ENCODE peak calls at places on chromosome 2, in four cellular contexts. V, F, O and U are unnamed samples.

GRCh38 chr2:240140920-240141319 is 462 bp upstream of the OTOS start:
- DNase-seq in V (peak), F (no peak), O (peak), U (no peak)

GRCh38 chr2:54306561-54306960 is 50.5 kb upstream of the TSPYL6 start:
- DNase-seq in V (no peak), F (peak), O (no peak), U (no peak)

GRCh38 chr2:95390272-95390880 is 12.1 kb upstream of the FAHD2A start:
- DNase-seq in V (no peak), F (no peak), O (peak), U (no peak)

GRCh38 chr2:152730591-152731333 is 12.3 kb downstream of the ARL6IP6 start:
- DNase-seq in V (no peak), F (peak), O (no peak), U (peak)

GRCh38 chr2:120619579-120619978 is 116.1 kb upstream of the GLI2 start:
- DNase-seq in V (no peak), F (no peak), O (peak), U (no peak)

GRCh38 chr2:231129216-231129615 is 4.4 kb upstream of the HTR2B start:
- DNase-seq in V (no peak), F (peak), O (no peak), U (no peak)

GRCh38 chr2:141994066-141994465 is 136.8 kb downstream of the LRP1B start:
- DNase-seq in V (no peak), F (no peak), O (no peak), U (no peak)

GRCh38 chr2:235553696-235554100 is 59.9 kb downstream of the AGAP1 start:
- DNase-seq in V (no peak), F (peak), O (no peak), U (no peak)

GRCh38 chr2:60794271-60794863 is 38.3 kb downstream of the PAPOLG start:
- DNase-seq in V (no peak), F (peak), O (no peak), U (peak)

GRCh38 chr2:218029366-218030360 is 26.9 kb upstream of the TNS1 start:
- DNase-seq in V (no peak), F (no peak), O (no peak), U (no peak)

GRCh38 chr2:102187191-102188150 is 648 bp downstream of the IL1RL2 start:
- DNase-seq in V (peak), F (peak), O (no peak), U (peak)

GRCh38 chr2:72028351-72028995 is 119.2 kb downstream of the CYP26B1 start:
- DNase-seq in V (no peak), F (no peak), O (peak), U (no peak)

GRCh38 chr2:132815522-132815921 is 145.5 kb upstream of the LYPD1 start:
- DNase-seq in V (no peak), F (peak), O (no peak), U (peak)

GRCh38 chr2:41116106-41116797 is 664.4 kb upstream of the SLC8A1 start:
- DNase-seq in V (no peak), F (peak), O (no peak), U (no peak)

GRCh38 chr2:237229905-237230304 is 144.2 kb downstream of the COPS8 start:
- DNase-seq in V (no peak), F (no peak), O (no peak), U (no peak)

GRCh38 chr2:170284205-170284604 is 106.3 kb downstream of the MYO3B start:
- DNase-seq in V (no peak), F (no peak), O (no peak), U (no peak)

GRCh38 chr2:31688282-31688681 is 107.5 kb upstream of the SRD5A2 start:
- DNase-seq in V (no peak), F (peak), O (no peak), U (peak)

GRCh38 chr2:68196120-68196716 is 38.5 kb downstream of the PNO1 start:
- DNase-seq in V (peak), F (peak), O (no peak), U (peak)

GRCh38 chr2:113309655-113310387 is 31.1 kb upstream of the PAX8 start:
- DNase-seq in V (no peak), F (no peak), O (no peak), U (peak)

GRCh38 chr2:141271346-141271745 is 859.5 kb downstream of the LRP1B start:
- DNase-seq in V (no peak), F (peak), O (no peak), U (no peak)

GRCh38 chr2:151632993-151633592 is 101.2 kb downstream of the NEB start:
- DNase-seq in V (no peak), F (peak), O (no peak), U (peak)

GRCh38 chr2:45052388-45052928 is 43.2 kb upstream of the SIX2 start:
- DNase-seq in V (no peak), F (no peak), O (no peak), U (no peak)

GRCh38 chr2:25757906-25758305 is 84.5 kb upstream of the DTNB start:
- DNase-seq in V (no peak), F (no peak), O (no peak), U (no peak)

GRCh38 chr2:191155608-191156071 is 4.8 kb upstream of the STAT4 start:
- DNase-seq in V (no peak), F (peak), O (no peak), U (peak)

GRCh38 chr2:27829791-27830190 is 58.3 kb downstream of the MRPL33 start:
- DNase-seq in V (no peak), F (peak), O (no peak), U (no peak)

GRCh38 chr2:29010946-29011649 is 30.0 kb downstream of the TOGARAM2 start:
- DNase-seq in V (peak), F (peak), O (no peak), U (peak)

GRCh38 chr2:55786286-55786685 is 92.6 kb upstream of the PNPT1 start:
- DNase-seq in V (no peak), F (no peak), O (no peak), U (no peak)

GRCh38 chr2:14015113-14015512 is 617.4 kb upstream of the LRATD1 start:
- DNase-seq in V (no peak), F (no peak), O (no peak), U (no peak)

GRCh38 chr2:239928457-239929350 is 96.4 kb downstream of the NDUFA10 start:
- DNase-seq in V (no peak), F (no peak), O (peak), U (no peak)

GRCh38 chr2:195057001-195057400 is 600.0 kb upstream of the SLC39A10 start:
- DNase-seq in V (no peak), F (no peak), O (no peak), U (peak)

GRCh38 chr2:25690058-25690457 is 16.7 kb upstream of the DTNB start:
- DNase-seq in V (no peak), F (peak), O (no peak), U (no peak)

GRCh38 chr2:218607436-218608115 is at the start of gene PLCD4:
- DNase-seq in V (no peak), F (peak), O (peak), U (peak)

GRCh38 chr2:38176619-38177021 is 100.7 kb upstream of the CYP1B1 start:
- DNase-seq in V (no peak), F (peak), O (no peak), U (peak)

GRCh38 chr2:225122007-225122406 is 79.7 kb upstream of the DOCK10 start:
- DNase-seq in V (no peak), F (no peak), O (no peak), U (no peak)

GRCh38 chr2:98382739-98383138 is 36.5 kb downstream of the CNGA3 start:
- DNase-seq in V (no peak), F (no peak), O (no peak), U (no peak)

GRCh38 chr2:184507254-184507653 is 91.1 kb upstream of the ZNF804A start:
- DNase-seq in V (no peak), F (no peak), O (no peak), U (no peak)

GRCh38 chr2:15760232-15760890 is 168.7 kb downstream of the DDX1 start:
- DNase-seq in V (no peak), F (no peak), O (no peak), U (no peak)

GRCh38 chr2:183093857-183094657 is 15.5 kb downstream of the DUSP19 start:
- DNase-seq in V (no peak), F (peak), O (no peak), U (peak)

GRCh38 chr2:178241852-178242551 is 47.7 kb downstream of the OSBPL6 start:
- DNase-seq in V (peak), F (peak), O (no peak), U (peak)

DNA sequence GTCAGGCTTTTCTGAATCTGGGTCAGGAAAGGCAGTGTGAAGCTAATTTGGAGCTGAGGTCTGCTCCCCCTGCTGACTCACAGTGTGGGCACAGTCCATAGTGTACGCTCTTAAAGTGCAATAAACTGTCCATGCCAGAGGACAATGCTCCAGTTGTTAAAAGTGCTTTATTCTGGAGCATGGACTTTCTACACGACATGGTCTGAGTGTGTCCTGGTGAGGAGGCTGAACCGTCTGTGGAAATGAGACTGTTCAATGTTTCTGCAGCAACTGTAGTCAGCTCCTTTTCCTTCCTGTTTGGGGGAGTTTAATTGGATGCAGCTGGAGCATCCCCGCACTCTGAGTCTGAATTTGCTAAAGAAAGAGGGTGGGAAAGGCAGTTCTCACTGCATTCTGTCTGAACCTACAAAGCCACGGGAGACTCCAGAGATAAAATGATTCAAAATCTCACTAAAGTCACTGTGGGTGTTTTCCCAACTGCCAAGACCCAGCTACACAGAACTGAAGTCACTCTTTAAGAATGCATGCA is 110.2 kb upstream of the TRIB2 start:
- DNase-seq in V (peak), F (peak), O (no peak), U (peak)
- TF ChIP-seq CTCF in V (no peak), F (peak), O (no peak), U (peak)

DNA sequence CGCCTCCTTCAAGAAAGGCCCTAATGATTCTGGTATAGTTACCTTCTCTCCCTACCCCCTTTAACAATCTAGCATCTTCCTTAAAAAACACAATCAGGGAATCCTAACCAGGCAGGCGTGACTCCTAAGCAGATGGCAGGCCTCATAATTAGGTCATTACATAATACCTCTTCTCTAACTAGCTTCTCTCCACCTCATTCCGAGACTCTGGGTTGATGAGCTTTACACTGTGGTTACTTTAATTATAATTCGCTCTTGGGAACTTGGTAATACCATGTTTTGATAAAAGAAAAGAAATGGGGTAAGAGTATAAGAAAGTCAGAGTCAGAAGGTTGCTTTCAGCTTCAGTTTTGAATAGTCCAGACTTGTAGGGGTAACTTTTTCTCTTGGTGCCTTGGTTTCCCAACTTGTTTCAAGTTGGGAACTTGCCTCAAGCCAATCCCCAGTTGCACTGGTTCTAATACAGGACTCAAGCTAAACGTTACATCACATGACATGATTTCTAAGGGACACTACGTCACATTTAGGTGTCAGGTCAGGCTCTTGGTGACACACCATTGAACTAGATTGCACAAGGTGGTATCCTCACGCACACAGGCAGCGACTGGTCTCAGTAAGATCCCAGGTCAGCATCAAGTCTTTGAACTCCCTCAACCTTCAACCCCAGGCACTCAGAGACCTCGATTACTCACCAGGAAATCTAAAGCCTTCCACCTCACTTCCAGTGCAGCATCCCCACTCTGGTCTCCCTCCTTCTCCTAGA is 59.2 kb downstream of the AAK1 start:
- DNase-seq in V (no peak), F (no peak), O (no peak), U (no peak)
- H3K4me3 ChIP-seq in V (no peak), F (no peak), O (no peak), U (no peak)

DNA sequence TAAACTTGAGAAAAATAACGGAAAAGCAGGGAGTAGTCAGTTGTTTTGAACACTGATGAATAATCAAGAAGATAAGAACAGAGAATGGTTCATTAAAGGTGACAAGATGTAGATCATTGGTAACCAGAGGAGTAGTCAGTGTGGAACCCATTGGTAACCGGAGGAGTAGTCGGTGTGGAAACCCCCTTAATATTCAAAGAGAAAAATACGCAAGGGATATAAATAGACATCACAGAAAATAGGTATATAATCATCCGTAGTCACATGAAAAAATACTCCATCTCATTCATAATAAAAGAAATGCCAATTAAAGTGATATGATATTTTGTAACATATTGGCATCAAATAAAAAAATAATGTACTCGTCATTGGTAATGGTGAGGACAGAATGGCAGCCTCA is 70.6 kb upstream of the EPAS1 start:
- DNase-seq in V (no peak), F (no peak), O (no peak), U (no peak)
- TF ChIP-seq CTCF in V (no peak), F (no peak), O (no peak), U (no peak)

DNA sequence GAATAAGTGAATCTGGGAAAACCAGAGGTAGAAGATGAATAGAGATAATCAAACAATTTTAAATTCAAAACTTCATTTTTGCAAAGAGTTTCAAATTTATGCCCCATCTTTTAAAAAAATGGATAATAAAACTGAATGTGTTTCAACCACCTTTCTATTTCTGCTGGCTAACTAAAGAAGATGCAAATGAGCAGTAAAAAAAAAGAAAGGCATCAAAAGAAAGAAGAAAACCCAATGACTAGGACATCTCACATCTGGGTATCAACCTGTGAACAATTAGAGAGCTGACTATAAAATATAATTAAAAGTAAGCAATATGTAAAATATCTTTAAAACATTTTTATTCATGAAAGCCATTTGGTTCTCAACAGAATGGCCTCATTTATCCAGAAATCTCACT is 2.5 kb downstream of the PGAP1 start:
- DNase-seq in V (no peak), F (no peak), O (no peak), U (no peak)
- H3K4me3 ChIP-seq in V (no peak), F (no peak), O (peak), U (no peak)

GRCh38 chr2:21759819-21760218 is 636.1 kb downstream of the TDRD15 start:
- DNase-seq in V (no peak), F (no peak), O (no peak), U (no peak)

GRCh38 chr2:21748501-21748900 is 624.7 kb downstream of the TDRD15 start:
- DNase-seq in V (no peak), F (peak), O (no peak), U (no peak)

GRCh38 chr2:21757805-21758204 is 634.0 kb downstream of the TDRD15 start:
- DNase-seq in V (no peak), F (peak), O (no peak), U (no peak)

DNA sequence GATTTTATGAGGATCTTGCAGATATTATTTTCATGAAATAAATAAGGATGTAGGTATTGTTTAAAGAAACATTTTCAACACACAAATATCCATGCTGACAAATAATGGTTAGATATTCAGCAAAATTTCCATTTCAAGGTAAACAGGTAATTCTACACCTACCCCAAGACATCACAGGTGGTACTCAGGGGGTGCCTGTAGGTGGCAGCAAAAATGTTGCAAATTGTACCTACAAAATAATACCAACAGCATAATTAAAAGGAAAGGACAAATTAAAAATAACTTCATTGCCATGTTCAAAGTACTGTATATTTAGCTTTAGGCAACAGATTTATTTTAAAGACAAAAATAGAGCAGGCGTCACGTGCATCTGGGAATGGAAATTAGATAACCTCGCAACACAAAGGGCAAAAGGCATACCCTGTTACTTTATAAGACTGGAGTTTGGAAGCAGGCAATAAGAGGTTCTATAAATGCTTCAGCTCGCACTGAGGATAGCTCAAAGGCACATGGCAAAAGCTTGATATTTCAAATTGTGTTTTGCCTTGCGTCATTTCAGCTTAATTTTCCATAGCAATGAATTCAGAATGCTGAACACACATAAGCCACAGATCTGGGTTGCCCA is 630.5 kb downstream of the TDRD15 start:
- DNase-seq in V (no peak), F (peak), O (no peak), U (no peak)
- TF ChIP-seq CTCF in V (no peak), F (peak), O (peak), U (peak)

GRCh38 chr2:159998236-159998635 is 64.2 kb downstream of the PLA2R1 start:
- DNase-seq in V (no peak), F (peak), O (no peak), U (no peak)

GRCh38 chr2:159996792-159997546 is 65.4 kb downstream of the PLA2R1 start:
- DNase-seq in V (no peak), F (peak), O (no peak), U (peak)

GRCh38 chr2:159989249-159989648 is 73.2 kb downstream of the PLA2R1 start:
- DNase-seq in V (no peak), F (no peak), O (no peak), U (no peak)

DNA sequence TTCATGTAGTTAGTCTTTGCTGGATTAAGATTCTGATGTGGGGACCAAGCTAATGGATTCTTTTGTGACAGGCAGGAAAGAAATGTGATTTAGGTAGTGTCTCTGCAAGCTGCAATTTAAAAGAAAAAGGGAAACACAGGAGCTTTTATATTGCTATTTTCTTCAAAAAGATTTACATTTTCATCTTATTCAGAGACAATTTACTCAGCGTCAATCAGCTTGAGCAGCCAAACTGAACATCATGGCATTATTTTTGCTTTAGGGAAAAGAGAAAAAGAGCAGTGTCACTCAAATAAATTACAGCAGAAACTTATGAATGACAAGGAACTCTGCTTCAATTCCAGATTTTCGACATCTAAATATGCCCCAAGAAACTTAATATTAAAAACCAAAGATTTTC is 67.4 kb downstream of the PLA2R1 start:
- DNase-seq in V (no peak), F (no peak), O (no peak), U (no peak)
- H3K4me3 ChIP-seq in V (no peak), F (no peak), O (no peak), U (no peak)

DNA sequence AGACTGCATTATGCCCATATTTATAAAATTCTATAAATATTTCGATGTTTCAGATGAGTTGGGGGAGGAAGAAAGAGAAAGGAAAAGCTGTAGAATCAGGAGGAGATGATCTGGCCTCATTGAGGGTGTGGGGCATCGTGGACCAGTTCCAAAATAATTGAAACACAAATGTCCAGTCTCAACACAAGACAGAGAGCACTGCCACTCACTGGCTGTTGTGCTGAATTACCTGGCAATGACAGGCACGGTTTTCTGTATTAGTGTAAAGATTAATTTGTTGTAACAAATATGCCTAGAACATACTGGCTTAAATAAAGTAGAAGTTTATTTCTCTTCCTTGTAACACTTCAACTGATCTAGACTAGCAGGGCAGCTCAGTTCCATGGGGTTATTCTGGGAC is 24.1 kb downstream of the POLE4 start:
- DNase-seq in V (no peak), F (peak), O (no peak), U (peak)
- TF ChIP-seq CTCF in V (no peak), F (peak), O (peak), U (no peak)

GRCh38 chr2:3664925-3665324 is 6.9 kb downstream of the ALLC start:
- DNase-seq in V (no peak), F (no peak), O (no peak), U (no peak)

GRCh38 chr2:3665886-3666612 is 8.0 kb downstream of the ALLC start:
- DNase-seq in V (no peak), F (no peak), O (no peak), U (no peak)

GRCh38 chr2:3669656-3670055 is 11.7 kb downstream of the ALLC start:
- DNase-seq in V (no peak), F (no peak), O (no peak), U (no peak)

GRCh38 chr2:3666613-3666975 is 8.6 kb downstream of the ALLC start:
- DNase-seq in V (no peak), F (no peak), O (no peak), U (no peak)

GRCh38 chr2:3667151-3667631 is 9.2 kb downstream of the ALLC start:
- DNase-seq in V (no peak), F (no peak), O (no peak), U (no peak)
- H3K4me3 ChIP-seq in V (no peak), F (no peak), O (no peak), U (no peak)